ENCODE peak calls at places on chromosome 7, in nine cellular contexts. N is right atrium auricular region; C is A549; X is effector memory CD4-positive, alpha-beta T cell; S is stomach; R is transverse colon; Z is CD8-positive, alpha-beta memory T cell; Q is ascending aorta; O is IMR-90. Y is an unnamed sample.

GRCh38 chr7:30923774-30924413 is 12.2 kb downstream of the AQP1 start:
- DNase-seq in X (no peak), R (peak), O (no peak), C (no peak), N (no peak), S (peak), Z (no peak), Q (no peak), Y (no peak)

GRCh38 chr7:157925383-157925875 is 588.6 kb downstream of the DNAJB6 start:
- DNase-seq in X (no peak), S (no peak), R (no peak), C (no peak), Q (no peak), O (no peak), Z (no peak), N (no peak), Y (no peak)

GRCh38 chr7:67056683-67057082 is 60.0 kb downstream of the TYW1 start:
- DNase-seq in X (no peak), Z (no peak), O (no peak), S (no peak), N (no peak), Q (no peak), R (no peak), C (no peak), Y (no peak)

GRCh38 chr7:13834328-13834761 is 155.1 kb downstream of the ETV1 start:
- DNase-seq in C (no peak), R (no peak), O (no peak), S (no peak), N (no peak), Z (no peak), Q (no peak), X (no peak), Y (no peak)

GRCh38 chr7:70426249-70426880 is 705.6 kb upstream of the GALNT17 start:
- DNase-seq in O (no peak), S (no peak), C (no peak), X (no peak), Z (no peak), N (no peak), Q (no peak), R (no peak), Y (no peak)

GRCh38 chr7:82932516-82932915 is 230.2 kb downstream of the PCLO start:
- DNase-seq in S (no peak), O (no peak), X (no peak), C (no peak), Q (no peak), R (no peak), N (no peak), Z (no peak), Y (peak)

GRCh38 chr7:144144426-144144825 is 21.4 kb downstream of the OR2A14 start:
- DNase-seq in Q (no peak), X (no peak), R (no peak), C (no peak), S (no peak), O (no peak), N (no peak), Z (no peak), Y (no peak)

GRCh38 chr7:50022991-50023390 is 70.1 kb downstream of the ZPBP start:
- DNase-seq in X (no peak), Q (no peak), S (no peak), Z (no peak), R (no peak), O (no peak), C (no peak), N (no peak), Y (no peak)

GRCh38 chr7:86904949-86905834 is 154.3 kb downstream of the ELAPOR2 start:
- DNase-seq in S (no peak), Q (no peak), C (peak), X (no peak), Z (no peak), R (no peak), N (no peak), O (peak), Y (peak)

GRCh38 chr7:292826-293225 is 2.9 kb downstream of the FOXL3 start:
- DNase-seq in Q (no peak), N (no peak), X (no peak), S (no peak), O (no peak), Z (no peak), R (no peak), C (no peak), Y (no peak)

GRCh38 chr7:69932034-69932628 is 333.9 kb downstream of the AUTS2 start:
- DNase-seq in N (no peak), O (peak), X (no peak), S (no peak), R (no peak), Z (no peak), Q (no peak), C (peak), Y (peak)

GRCh38 chr7:50952120-50952519 is 169.4 kb upstream of the GRB10 start:
- DNase-seq in O (no peak), Z (no peak), S (no peak), X (no peak), Q (no peak), C (no peak), R (no peak), N (no peak), Y (no peak)

GRCh38 chr7:131040467-131040932 is 287.2 kb upstream of the MKLN1 start:
- DNase-seq in Q (no peak), N (peak), X (no peak), O (peak), Z (peak), S (peak), R (peak), C (peak), Y (peak)

GRCh38 chr7:73974101-73974947 is 53.6 kb upstream of the ELN start:
- DNase-seq in R (no peak), Q (no peak), S (no peak), X (no peak), N (peak), O (no peak), C (no peak), Z (no peak), Y (no peak)

GRCh38 chr7:80134536-80135305 is at the start of gene GNAI1:
- DNase-seq in R (peak), S (peak), C (peak), Z (no peak), N (peak), O (peak), Q (peak), X (no peak), Y (peak)

GRCh38 chr7:3558410-3558809 is 257.4 kb downstream of the SDK1 start:
- DNase-seq in R (no peak), O (no peak), Q (no peak), Z (no peak), N (no peak), S (no peak), C (no peak), X (no peak), Y (no peak)

GRCh38 chr7:148264933-148265557 is 325.5 kb upstream of the C7orf33 start:
- DNase-seq in N (no peak), O (peak), C (peak), R (no peak), Z (no peak), X (no peak), S (no peak), Q (no peak), Y (peak)

GRCh38 chr7:117997862-117998825 is 124.9 kb upstream of the CTTNBP2 start:
- DNase-seq in Q (no peak), Z (no peak), X (no peak), R (no peak), O (no peak), S (no peak), C (no peak), N (no peak), Y (no peak)

GRCh38 chr7:135207739-135208416 is 3.4 kb downstream of the WDR91 start:
- DNase-seq in X (no peak), Q (no peak), C (no peak), O (no peak), N (no peak), Z (no peak), S (no peak), R (no peak), Y (no peak)

GRCh38 chr7:128937271-128937646 is 468 bp upstream of the IRF5 start:
- DNase-seq in N (no peak), O (no peak), Q (no peak), R (no peak), S (no peak), X (no peak), Z (no peak), C (no peak), Y (no peak)
- H3K4me3 ChIP-seq in N (peak), O (no peak), Q (peak), R (no peak), S (peak), X (peak), Z (no peak), C (peak), Y (no peak)

DNA sequence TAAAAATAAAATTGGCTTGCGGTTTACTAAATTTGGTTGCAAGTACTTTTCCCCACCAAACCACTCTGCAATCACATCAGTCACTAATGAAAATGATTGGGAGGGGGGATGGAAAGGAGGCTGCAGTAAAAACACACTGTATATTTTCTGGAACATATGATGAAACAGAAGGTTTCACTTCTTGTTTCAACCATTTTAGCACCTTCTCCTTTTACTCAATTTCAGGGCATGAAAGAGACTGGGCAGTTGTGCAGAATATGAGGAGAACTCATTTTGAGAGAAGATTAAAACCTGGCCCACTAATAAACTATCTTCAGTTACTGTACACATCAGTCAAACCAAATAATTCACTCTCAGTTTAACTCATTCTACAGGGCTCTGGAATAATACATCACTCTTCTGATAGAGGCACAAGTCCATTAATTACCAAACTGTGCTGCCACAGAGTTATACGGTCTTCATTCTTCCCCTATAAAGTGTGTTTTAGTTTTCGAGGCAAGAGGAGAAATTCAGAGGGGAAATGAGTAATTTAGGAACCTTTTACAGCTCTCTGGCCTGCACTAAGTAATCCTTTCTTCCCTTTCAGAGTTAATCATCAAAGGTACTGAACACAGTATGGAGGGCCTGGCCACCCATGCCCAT is 25.5 kb downstream of the JAZF1 start:
- DNase-seq in C (no peak), N (no peak), Z (no peak), Q (no peak), X (no peak), S (no peak), O (no peak), R (no peak), Y (no peak)
- H3K4me3 ChIP-seq in C (no peak), N (no peak), Z (no peak), Q (no peak), X (no peak), S (no peak), O (no peak), R (no peak), Y (no peak)

GRCh38 chr7:137262599-137262998 is 80.9 kb downstream of the PTN start:
- DNase-seq in S (no peak), X (no peak), Z (no peak), R (no peak), Q (no peak), N (no peak), O (no peak), C (no peak), Y (no peak)

GRCh38 chr7:137254766-137255165 is 88.8 kb downstream of the PTN start:
- DNase-seq in Q (no peak), O (no peak), C (no peak), N (no peak), S (no peak), Z (no peak), X (no peak), R (no peak), Y (no peak)

DNA sequence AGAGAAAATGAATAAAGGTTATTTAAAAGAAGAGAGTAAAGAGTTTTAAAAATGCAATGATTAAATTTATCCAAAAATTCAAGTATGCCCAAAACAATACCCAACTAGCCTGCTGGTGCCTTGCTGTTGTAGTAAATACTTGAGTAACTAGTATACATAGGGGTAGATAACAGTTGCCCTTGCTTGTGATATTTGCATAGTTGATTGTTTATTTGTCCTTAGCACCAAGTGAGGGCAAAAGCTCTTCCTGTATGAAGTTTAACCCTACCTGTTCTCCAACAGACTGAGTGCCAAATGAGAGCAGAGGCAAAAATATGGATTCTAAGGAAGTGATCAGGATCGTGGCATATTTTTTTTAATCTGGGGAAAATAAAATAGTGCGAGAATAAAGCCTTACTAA is 85.0 kb downstream of the PTN start:
- DNase-seq in X (no peak), C (no peak), Q (no peak), N (no peak), O (no peak), Z (no peak), R (no peak), S (no peak), Y (no peak)
- H3K4me3 ChIP-seq in X (no peak), C (no peak), Q (no peak), N (no peak), O (no peak), Z (no peak), R (no peak), S (no peak), Y (no peak)

DNA sequence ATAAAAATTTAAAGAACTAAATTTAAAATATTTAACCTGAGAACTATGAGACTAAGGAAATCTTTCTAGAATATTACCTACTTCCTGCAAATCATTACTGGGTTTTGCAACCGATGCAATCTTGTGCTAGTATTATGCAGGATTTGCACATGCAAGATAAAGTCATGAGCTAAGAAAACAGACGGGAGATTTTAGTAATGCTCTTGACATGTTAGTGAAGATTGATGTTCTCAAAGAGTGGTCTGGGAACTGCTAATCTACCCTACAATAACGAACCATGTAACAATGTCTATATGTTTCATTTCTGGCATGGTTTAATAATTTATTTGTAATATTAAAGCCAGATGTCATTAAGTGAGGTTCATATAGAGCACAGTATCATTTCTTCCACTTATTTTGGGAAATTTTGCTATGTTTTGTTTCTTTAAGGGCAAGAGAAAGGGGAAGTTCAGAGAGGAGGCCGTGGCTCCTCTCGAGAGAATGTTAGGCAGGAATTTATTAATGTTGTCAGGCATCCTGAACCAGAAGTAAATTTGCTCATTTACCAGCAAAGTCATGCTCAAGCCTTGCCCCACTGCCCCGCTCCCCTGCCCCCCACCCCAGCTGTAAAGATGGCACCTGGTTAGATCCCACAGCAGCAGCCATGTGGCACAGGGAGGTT is 22.8 kb downstream of the LRRC17 start:
- DNase-seq in C (no peak), S (no peak), R (no peak), Q (no peak), X (no peak), N (no peak), Z (no peak), O (no peak), Y (peak)
- H3K4me3 ChIP-seq in C (no peak), S (peak), R (no peak), Q (peak), X (no peak), N (no peak), Z (no peak), O (no peak), Y (no peak)